ENCODE peak calls at places on chromosomes 1 and 21, in four cellular contexts. H is mesothelial cell of epicardium, Z is NCI-H460, I is Caco-2. E is an unnamed sample.

GRCh38 chr1:210940081-210940617 is 193.8 kb downstream of the KCNH1 start:
- DNase-seq in I (no peak), Z (no peak), H (no peak), E (no peak)

GRCh38 chr1:223748773-223749733 is 36.7 kb downstream of the CAPN2 start:
- DNase-seq in H (peak), Z (peak), I (peak), E (peak)

GRCh38 chr1:168674252-168674651 is 54.8 kb downstream of the DPT start:
- DNase-seq in Z (no peak), I (no peak), H (no peak), E (no peak)

GRCh38 chr1:201706109-201706508 is 122.8 kb upstream of the IPO9 start:
- DNase-seq in Z (no peak), I (no peak), H (no peak), E (no peak)

GRCh38 chr1:215005656-215006335 is 76.7 kb upstream of the KCNK2 start:
- DNase-seq in H (no peak), I (no peak), Z (no peak), E (no peak)

GRCh38 chr1:210294991-210295773 is 33.5 kb upstream of the HHAT start:
- DNase-seq in I (no peak), Z (no peak), H (peak), E (peak)

GRCh38 chr1:246959944-246960693 is 28.4 kb upstream of the AHCTF1 start:
- DNase-seq in H (no peak), Z (no peak), I (no peak), E (no peak)

GRCh38 chr1:29327223-29327935 is 91.1 kb downstream of the PTPRU start:
- DNase-seq in I (no peak), Z (no peak), H (no peak), E (no peak)

GRCh38 chr1:9561429-9561828 is 22.2 kb downstream of the SLC25A33 start:
- DNase-seq in Z (no peak), I (peak), H (no peak), E (no peak)

GRCh38 chr21:27570306-27570868 is 603.5 kb upstream of the ADAMTS5 start:
- DNase-seq in I (no peak), Z (no peak), H (no peak), E (peak)

GRCh38 chr1:201662646-201663045 is 123.7 kb downstream of the NAV1 start:
- DNase-seq in I (no peak), Z (no peak), H (no peak), E (no peak)

GRCh38 chr1:116679091-116679827 is 11.7 kb upstream of the IGSF3 start:
- DNase-seq in H (no peak), I (no peak), Z (no peak), E (no peak)

GRCh38 chr1:160658162-160658955 is 11.5 kb upstream of the SLAMF1 start:
- DNase-seq in H (no peak), Z (no peak), I (peak), E (no peak)

GRCh38 chr1:76268341-76268740 is 193.8 kb downstream of the ST6GALNAC3 start:
- DNase-seq in I (no peak), Z (no peak), H (no peak), E (no peak)

GRCh38 chr21:19981938-19982337 is 1016.3 kb upstream of the NCAM2 start:
- DNase-seq in H (no peak), Z (peak), I (peak), E (no peak)

GRCh38 chr1:45409243-45409642 is 69.0 kb upstream of the MUTYH start:
- DNase-seq in H (no peak), Z (no peak), I (no peak), E (no peak)

GRCh38 chr1:87436534-87436933 is 107.9 kb downstream of the LMO4 start:
- DNase-seq in H (no peak), I (no peak), Z (no peak), E (peak)

GRCh38 chr1:22416555-22417454 is 34.8 kb upstream of the ZBTB40 start:
- DNase-seq in H (peak), I (peak), Z (peak), E (peak)

E was measured in kidney.